ENCODE peak calls at places on chromosome 14, in seven cellular contexts. One of them, this sample, is unnamed.

GRCh38 chr14:60668431-60669112 is 19.3 kb upstream of the SIX1 start:
- DNase-seq in AG04450: no peak
- DNase-seq in AG10803: no peak
- DNase-seq in choroid plexus epithelial cell: no peak
- DNase-seq in brain microvascular endothelial cell: no peak
- DNase-seq in cardiac fibroblast: peak
- DNase-seq in heart left ventricle: no peak
- DNase-seq in this sample: no peak

GRCh38 chr14:74875941-74876913 is at the start of gene PROX2:
- DNase-seq in heart left ventricle: no peak
- DNase-seq in cardiac fibroblast: peak
- DNase-seq in choroid plexus epithelial cell: no peak
- DNase-seq in brain microvascular endothelial cell: no peak
- DNase-seq in AG10803: peak
- DNase-seq in AG04450: no peak
- DNase-seq in this sample: no peak

GRCh38 chr14:99561827-99562226 is 42.2 kb downstream of the CCDC85C start:
- DNase-seq in AG04450: no peak
- DNase-seq in cardiac fibroblast: no peak
- DNase-seq in heart left ventricle: no peak
- DNase-seq in AG10803: no peak
- DNase-seq in choroid plexus epithelial cell: no peak
- DNase-seq in brain microvascular endothelial cell: no peak
- DNase-seq in this sample: no peak

GRCh38 chr14:68325267-68325807 is 467.5 kb downstream of the ZFP36L1 start:
- DNase-seq in choroid plexus epithelial cell: no peak
- DNase-seq in cardiac fibroblast: no peak
- DNase-seq in heart left ventricle: no peak
- DNase-seq in AG10803: no peak
- DNase-seq in AG04450: no peak
- DNase-seq in brain microvascular endothelial cell: no peak
- DNase-seq in this sample: no peak

GRCh38 chr14:92597873-92598548 is 84.4 kb downstream of the RIN3 start:
- DNase-seq in heart left ventricle: no peak
- DNase-seq in AG04450: no peak
- DNase-seq in AG10803: no peak
- DNase-seq in choroid plexus epithelial cell: no peak
- DNase-seq in brain microvascular endothelial cell: no peak
- DNase-seq in cardiac fibroblast: no peak
- DNase-seq in this sample: no peak

GRCh38 chr14:85391892-85392291 is 138.1 kb upstream of the FLRT2 start:
- DNase-seq in choroid plexus epithelial cell: no peak
- DNase-seq in heart left ventricle: no peak
- DNase-seq in brain microvascular endothelial cell: no peak
- DNase-seq in cardiac fibroblast: no peak
- DNase-seq in AG04450: no peak
- DNase-seq in AG10803: no peak
- DNase-seq in this sample: no peak

GRCh38 chr14:103711516-103712431 is 3.5 kb downstream of the XRCC3 start:
- DNase-seq in choroid plexus epithelial cell: no peak
- DNase-seq in AG10803: peak
- DNase-seq in AG04450: no peak
- DNase-seq in cardiac fibroblast: no peak
- DNase-seq in brain microvascular endothelial cell: no peak
- DNase-seq in heart left ventricle: peak
- DNase-seq in this sample: no peak

GRCh38 chr14:66240112-66240511 is 246.1 kb upstream of the CCDC196 start:
- DNase-seq in AG10803: no peak
- DNase-seq in heart left ventricle: no peak
- DNase-seq in cardiac fibroblast: peak
- DNase-seq in AG04450: no peak
- DNase-seq in brain microvascular endothelial cell: no peak
- DNase-seq in choroid plexus epithelial cell: peak
- DNase-seq in this sample: no peak

GRCh38 chr14:32938719-32939253 is at the start of gene NPAS3:
- DNase-seq in AG04450: no peak
- DNase-seq in heart left ventricle: no peak
- DNase-seq in AG10803: peak
- DNase-seq in brain microvascular endothelial cell: no peak
- DNase-seq in choroid plexus epithelial cell: no peak
- DNase-seq in cardiac fibroblast: no peak
- DNase-seq in this sample: no peak

GRCh38 chr14:105143451-105144230 is 24.9 kb downstream of the JAG2 start:
- DNase-seq in cardiac fibroblast: no peak
- DNase-seq in AG10803: no peak
- DNase-seq in choroid plexus epithelial cell: no peak
- DNase-seq in AG04450: no peak
- DNase-seq in heart left ventricle: peak
- DNase-seq in brain microvascular endothelial cell: no peak
- DNase-seq in this sample: no peak

GRCh38 chr14:80523518-80524117 is 312.3 kb upstream of the DIO2 start:
- DNase-seq in AG04450: no peak
- DNase-seq in cardiac fibroblast: peak
- DNase-seq in brain microvascular endothelial cell: no peak
- DNase-seq in choroid plexus epithelial cell: peak
- DNase-seq in AG10803: peak
- DNase-seq in heart left ventricle: no peak
- DNase-seq in this sample: no peak

GRCh38 chr14:68060198-68060597 is 240.6 kb downstream of the RAD51B start:
- DNase-seq in heart left ventricle: no peak
- DNase-seq in cardiac fibroblast: no peak
- DNase-seq in AG04450: no peak
- DNase-seq in brain microvascular endothelial cell: no peak
- DNase-seq in choroid plexus epithelial cell: no peak
- DNase-seq in AG10803: no peak
- DNase-seq in this sample: no peak

GRCh38 chr14:103679351-103679750 is 35.9 kb downstream of the XRCC3 start:
- DNase-seq in AG04450: no peak
- DNase-seq in choroid plexus epithelial cell: peak
- DNase-seq in heart left ventricle: no peak
- DNase-seq in cardiac fibroblast: peak
- DNase-seq in brain microvascular endothelial cell: peak
- DNase-seq in AG10803: peak
- DNase-seq in this sample: no peak

GRCh38 chr14:104367811-104368750 is 211.5 kb upstream of the C14orf180 start:
- DNase-seq in AG04450: no peak
- DNase-seq in brain microvascular endothelial cell: no peak
- DNase-seq in choroid plexus epithelial cell: no peak
- DNase-seq in AG10803: no peak
- DNase-seq in cardiac fibroblast: no peak
- DNase-seq in heart left ventricle: no peak
- DNase-seq in this sample: no peak

GRCh38 chr14:61894452-61895077 is 132.3 kb downstream of the SNAPC1 start:
- DNase-seq in cardiac fibroblast: peak
- DNase-seq in AG04450: peak
- DNase-seq in brain microvascular endothelial cell: peak
- DNase-seq in choroid plexus epithelial cell: peak
- DNase-seq in heart left ventricle: peak
- DNase-seq in AG10803: peak
- DNase-seq in this sample: peak

GRCh38 chr14:20697273-20698017 is 8.9 kb downstream of the ANG start:
- DNase-seq in AG04450: no peak
- DNase-seq in AG10803: peak
- DNase-seq in choroid plexus epithelial cell: peak
- DNase-seq in brain microvascular endothelial cell: peak
- DNase-seq in heart left ventricle: peak
- DNase-seq in cardiac fibroblast: peak
- DNase-seq in this sample: no peak

GRCh38 chr14:58455593-58456265 is 28.2 kb downstream of the KIAA0586 start:
- DNase-seq in AG10803: no peak
- DNase-seq in cardiac fibroblast: peak
- DNase-seq in AG04450: no peak
- DNase-seq in heart left ventricle: no peak
- DNase-seq in brain microvascular endothelial cell: peak
- DNase-seq in choroid plexus epithelial cell: no peak
- DNase-seq in this sample: no peak

GRCh38 chr14:80621701-80622100 is 319.8 kb downstream of the CEP128 start:
- DNase-seq in cardiac fibroblast: peak
- DNase-seq in AG04450: peak
- DNase-seq in brain microvascular endothelial cell: no peak
- DNase-seq in AG10803: peak
- DNase-seq in heart left ventricle: no peak
- DNase-seq in choroid plexus epithelial cell: peak
- DNase-seq in this sample: no peak

GRCh38 chr14:72893636-72894322 is at the start of gene DPF3:
- DNase-seq in choroid plexus epithelial cell: peak
- DNase-seq in heart left ventricle: peak
- DNase-seq in brain microvascular endothelial cell: peak
- DNase-seq in AG10803: peak
- DNase-seq in cardiac fibroblast: peak
- DNase-seq in AG04450: peak
- DNase-seq in this sample: peak

GRCh38 chr14:104227806-104228205 is 89.4 kb downstream of the KIF26A start:
- DNase-seq in AG10803: no peak
- DNase-seq in brain microvascular endothelial cell: no peak
- DNase-seq in AG04450: no peak
- DNase-seq in cardiac fibroblast: no peak
- DNase-seq in heart left ventricle: no peak
- DNase-seq in choroid plexus epithelial cell: no peak
- DNase-seq in this sample: no peak

GRCh38 chr14:92944976-92945375 is 22.0 kb downstream of the CHGA start:
- DNase-seq in cardiac fibroblast: no peak
- DNase-seq in heart left ventricle: no peak
- DNase-seq in choroid plexus epithelial cell: no peak
- DNase-seq in AG10803: no peak
- DNase-seq in AG04450: no peak
- DNase-seq in brain microvascular endothelial cell: no peak
- DNase-seq in this sample: no peak

DNA sequence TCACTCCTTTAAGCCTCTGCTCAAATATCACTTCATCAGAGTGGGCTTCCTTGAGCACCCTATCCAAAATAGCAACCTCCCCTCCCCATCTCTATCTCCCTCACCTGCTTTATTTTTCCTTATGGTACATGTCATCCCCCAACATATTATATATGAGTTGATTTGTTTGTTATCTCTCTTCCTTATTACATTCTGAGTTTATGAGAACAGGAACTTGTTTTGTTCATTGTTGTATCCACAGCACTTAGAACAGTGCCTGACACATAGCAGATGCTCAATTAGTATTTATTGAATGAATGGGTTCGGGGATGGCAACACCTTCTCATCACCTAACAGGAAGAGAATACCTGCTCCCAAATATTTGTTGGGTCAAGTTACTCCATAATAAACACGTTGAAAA is 24.6 kb upstream of the SMOC1 start:
- DNase-seq in cardiac fibroblast: no peak
- DNase-seq in choroid plexus epithelial cell: no peak
- DNase-seq in AG10803: no peak
- DNase-seq in AG04450: no peak
- DNase-seq in heart left ventricle: no peak
- DNase-seq in brain microvascular endothelial cell: no peak
- DNase-seq in this sample: no peak
- TF ChIP-seq CTCF in cardiac fibroblast: no peak
- TF ChIP-seq CTCF in choroid plexus epithelial cell: no peak
- TF ChIP-seq CTCF in AG10803: no peak
- TF ChIP-seq CTCF in AG04450: no peak
- TF ChIP-seq CTCF in heart left ventricle: no peak
- TF ChIP-seq CTCF in brain microvascular endothelial cell: no peak
- TF ChIP-seq CTCF in this sample: no peak

GRCh38 chr14:76376409-76376877 is 506 bp downstream of the ESRRB start:
- DNase-seq in heart left ventricle: no peak
- DNase-seq in cardiac fibroblast: no peak
- DNase-seq in AG04450: no peak
- DNase-seq in choroid plexus epithelial cell: no peak
- DNase-seq in AG10803: no peak
- DNase-seq in brain microvascular endothelial cell: no peak
- DNase-seq in this sample: no peak
- H3K4me3 ChIP-seq in heart left ventricle: peak
- H3K4me3 ChIP-seq in cardiac fibroblast: peak
- H3K4me3 ChIP-seq in AG04450: peak
- H3K4me3 ChIP-seq in choroid plexus epithelial cell: peak
- H3K4me3 ChIP-seq in AG10803: peak
- H3K4me3 ChIP-seq in brain microvascular endothelial cell: peak
- H3K4me3 ChIP-seq in this sample: peak

GRCh38 chr14:51744372-51745150 is 92.9 kb downstream of the FRMD6 start:
- DNase-seq in AG10803: no peak
- DNase-seq in brain microvascular endothelial cell: no peak
- DNase-seq in heart left ventricle: no peak
- DNase-seq in AG04450: no peak
- DNase-seq in choroid plexus epithelial cell: no peak
- DNase-seq in cardiac fibroblast: no peak
- DNase-seq in this sample: no peak

GRCh38 chr14:51750542-51750941 is 98.8 kb downstream of the FRMD6 start:
- DNase-seq in brain microvascular endothelial cell: no peak
- DNase-seq in heart left ventricle: no peak
- DNase-seq in choroid plexus epithelial cell: no peak
- DNase-seq in cardiac fibroblast: no peak
- DNase-seq in AG10803: no peak
- DNase-seq in AG04450: no peak
- DNase-seq in this sample: no peak
- TF ChIP-seq CTCF in brain microvascular endothelial cell: peak
- TF ChIP-seq CTCF in heart left ventricle: no peak
- TF ChIP-seq CTCF in choroid plexus epithelial cell: peak
- TF ChIP-seq CTCF in cardiac fibroblast: no peak
- TF ChIP-seq CTCF in AG10803: no peak
- TF ChIP-seq CTCF in AG04450: no peak
- TF ChIP-seq CTCF in this sample: peak

GRCh38 chr14:49942090-49942489 is 49.2 kb downstream of the ARF6 start:
- DNase-seq in choroid plexus epithelial cell: no peak
- DNase-seq in heart left ventricle: no peak
- DNase-seq in AG04450: no peak
- DNase-seq in AG10803: no peak
- DNase-seq in cardiac fibroblast: no peak
- DNase-seq in brain microvascular endothelial cell: no peak
- DNase-seq in this sample: no peak

GRCh38 chr14:49940805-49941421 is 48.0 kb downstream of the ARF6 start:
- DNase-seq in heart left ventricle: no peak
- DNase-seq in cardiac fibroblast: peak
- DNase-seq in AG10803: peak
- DNase-seq in brain microvascular endothelial cell: no peak
- DNase-seq in AG04450: no peak
- DNase-seq in choroid plexus epithelial cell: peak
- DNase-seq in this sample: no peak

GRCh38 chr14:49935526-49935925 is 42.6 kb downstream of the ARF6 start:
- DNase-seq in cardiac fibroblast: no peak
- DNase-seq in choroid plexus epithelial cell: no peak
- DNase-seq in AG10803: no peak
- DNase-seq in heart left ventricle: no peak
- DNase-seq in AG04450: no peak
- DNase-seq in brain microvascular endothelial cell: no peak
- DNase-seq in this sample: no peak

GRCh38 chr14:49944501-49944900 is 51.6 kb downstream of the ARF6 start:
- DNase-seq in AG10803: no peak
- DNase-seq in AG04450: no peak
- DNase-seq in cardiac fibroblast: no peak
- DNase-seq in heart left ventricle: no peak
- DNase-seq in brain microvascular endothelial cell: no peak
- DNase-seq in choroid plexus epithelial cell: no peak
- DNase-seq in this sample: no peak

DNA sequence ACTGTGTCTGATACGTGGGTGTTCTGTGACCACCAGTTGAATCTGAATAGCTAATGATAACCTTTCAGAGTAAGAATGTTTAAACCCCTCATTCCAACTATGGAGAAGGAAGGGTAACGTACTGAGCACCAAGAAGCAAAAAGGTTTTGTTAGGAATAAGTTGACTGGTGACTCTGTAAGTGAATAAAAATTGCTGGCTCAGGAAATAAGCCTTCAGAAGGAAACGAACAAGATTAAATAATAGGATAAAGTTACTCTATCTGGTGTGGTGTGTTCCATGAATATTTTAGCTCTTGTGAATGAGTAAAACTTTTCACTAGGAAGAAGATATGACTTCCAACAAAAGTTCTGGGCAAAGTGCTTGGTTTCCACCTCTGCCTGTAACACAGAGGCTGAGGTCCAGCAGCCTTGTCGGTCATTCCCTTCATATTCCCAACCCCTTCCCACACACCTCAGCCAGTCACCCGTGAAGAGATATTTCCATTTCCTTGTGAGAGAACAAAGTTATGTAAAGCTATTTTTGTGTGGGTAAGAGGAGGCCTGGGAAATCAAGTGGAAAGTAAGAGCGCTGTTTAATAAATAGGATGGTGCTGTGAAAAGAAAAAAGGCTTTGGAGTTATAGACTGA is 47.1 kb downstream of the ARF6 start:
- DNase-seq in heart left ventricle: no peak
- DNase-seq in AG04450: no peak
- DNase-seq in brain microvascular endothelial cell: no peak
- DNase-seq in cardiac fibroblast: no peak
- DNase-seq in AG10803: no peak
- DNase-seq in choroid plexus epithelial cell: no peak
- DNase-seq in this sample: no peak
- H3K4me3 ChIP-seq in heart left ventricle: no peak
- H3K4me3 ChIP-seq in AG04450: no peak
- H3K4me3 ChIP-seq in brain microvascular endothelial cell: no peak
- H3K4me3 ChIP-seq in cardiac fibroblast: no peak
- H3K4me3 ChIP-seq in AG10803: no peak
- H3K4me3 ChIP-seq in choroid plexus epithelial cell: no peak
- H3K4me3 ChIP-seq in this sample: no peak

This sample was measured in epithelial cell of proximal tubule.